ENCODE peak calls at places on chromosomes 13 and 19, in six cellular contexts. One of them, this sample, is unnamed.
A peak's percentile ranks its signal among the peaks of the same experiment; 100 is the strongest.

GRCh38 chr13:51589793-51590192 is 5.5 kb downstream of the WDFY2 start:
- DNase-seq in GM12878: no peak
- DNase-seq in fibroblast of lung: no peak
- DNase-seq in GM23338: no peak
- DNase-seq in PC-3: no peak
- DNase-seq in K562: no peak
- DNase-seq in this sample: no peak

GRCh38 chr13:69468624-69469023 is 639.0 kb upstream of the ATXN8OS start:
- DNase-seq in PC-3: no peak
- DNase-seq in GM12878: no peak
- DNase-seq in fibroblast of lung: no peak
- DNase-seq in K562: no peak
- DNase-seq in GM23338: no peak
- DNase-seq in this sample: no peak

GRCh38 chr19:41395355-41395754 is 1.8 kb downstream of the EXOSC5 start:
- DNase-seq in K562: peak; percentile 61
- DNase-seq in PC-3: no peak
- DNase-seq in fibroblast of lung: no peak
- DNase-seq in GM12878: no peak
- DNase-seq in GM23338: no peak
- DNase-seq in this sample: no peak

GRCh38 chr13:66984241-66984640 is 245.9 kb downstream of the PCDH9 start:
- DNase-seq in K562: no peak
- DNase-seq in GM23338: no peak
- DNase-seq in GM12878: no peak
- DNase-seq in PC-3: no peak
- DNase-seq in fibroblast of lung: peak; percentile 52
- DNase-seq in this sample: no peak

GRCh38 chr19:11304936-11305335 is 9.0 kb downstream of the TSPAN16 start:
- DNase-seq in PC-3: no peak
- DNase-seq in GM23338: no peak
- DNase-seq in fibroblast of lung: no peak
- DNase-seq in GM12878: no peak
- DNase-seq in K562: no peak
- DNase-seq in this sample: no peak

GRCh38 chr19:28377077-28377476 is 835.9 kb downstream of the UQCRFS1 start:
- DNase-seq in GM23338: peak; percentile 57
- DNase-seq in K562: peak; percentile 11
- DNase-seq in fibroblast of lung: peak; percentile 3
- DNase-seq in GM12878: no peak
- DNase-seq in PC-3: no peak
- DNase-seq in this sample: no peak

GRCh38 chr19:31334849-31335624 is 14.2 kb downstream of the TSHZ3 start:
- DNase-seq in PC-3: no peak
- DNase-seq in K562: no peak
- DNase-seq in fibroblast of lung: no peak
- DNase-seq in GM12878: no peak
- DNase-seq in GM23338: no peak
- DNase-seq in this sample: no peak

GRCh38 chr19:48810151-48810550 is 678 bp downstream of the BCAT2 start:
- DNase-seq in GM23338: no peak
- DNase-seq in GM12878: no peak
- DNase-seq in fibroblast of lung: no peak
- DNase-seq in K562: peak; percentile 24
- DNase-seq in PC-3: no peak
- DNase-seq in this sample: no peak

GRCh38 chr13:90999401-90999800 is 348.1 kb upstream of the MIR17HG start:
- DNase-seq in GM12878: no peak
- DNase-seq in fibroblast of lung: no peak
- DNase-seq in GM23338: no peak
- DNase-seq in PC-3: no peak
- DNase-seq in K562: no peak
- DNase-seq in this sample: no peak

GRCh38 chr19:46967578-46968018 is 52.0 kb upstream of the NPAS1 start:
- DNase-seq in GM23338: no peak
- DNase-seq in K562: no peak
- DNase-seq in fibroblast of lung: no peak
- DNase-seq in PC-3: no peak
- DNase-seq in GM12878: no peak
- DNase-seq in this sample: no peak

GRCh38 chr19:55161571-55162322 is 4.2 kb upstream of the TNNI3 start:
- DNase-seq in fibroblast of lung: no peak
- DNase-seq in K562: no peak
- DNase-seq in GM12878: no peak
- DNase-seq in GM23338: peak; percentile 70
- DNase-seq in PC-3: no peak
- DNase-seq in this sample: no peak

GRCh38 chr19:7767487-7767886 is 4.4 kb downstream of the CLEC4M start:
- DNase-seq in GM12878: no peak
- DNase-seq in PC-3: no peak
- DNase-seq in fibroblast of lung: no peak
- DNase-seq in K562: no peak
- DNase-seq in GM23338: no peak
- DNase-seq in this sample: no peak

GRCh38 chr13:73767191-73767741 is 366.9 kb downstream of the KLF12 start:
- DNase-seq in PC-3: no peak
- DNase-seq in GM23338: peak; percentile 87
- DNase-seq in GM12878: no peak
- DNase-seq in K562: no peak
- DNase-seq in fibroblast of lung: peak; percentile 74
- DNase-seq in this sample: no peak
- H2AFZ ChIP-seq in PC-3: no peak overlapping the region
- H2AFZ ChIP-seq in GM23338: no peak overlapping the region
- H2AFZ ChIP-seq in GM12878: no peak overlapping the region
- H2AFZ ChIP-seq in K562: no peak overlapping the region
- H2AFZ ChIP-seq in fibroblast of lung: no peak overlapping the region
- H2AFZ ChIP-seq in this sample: no peak overlapping the region

GRCh38 chr13:109355875-109356428 is 430.4 kb downstream of the IRS2 start:
- DNase-seq in GM23338: no peak
- DNase-seq in fibroblast of lung: no peak
- DNase-seq in K562: no peak
- DNase-seq in PC-3: no peak
- DNase-seq in GM12878: no peak
- DNase-seq in this sample: no peak
- H3K27ac ChIP-seq in GM23338: no peak overlapping the region
- H3K27ac ChIP-seq in fibroblast of lung: no peak overlapping the region
- H3K27ac ChIP-seq in K562: no peak overlapping the region
- H3K27ac ChIP-seq in PC-3: no peak overlapping the region
- H3K27ac ChIP-seq in GM12878: no peak overlapping the region
- H3K27ac ChIP-seq in this sample: no peak overlapping the region

DNA sequence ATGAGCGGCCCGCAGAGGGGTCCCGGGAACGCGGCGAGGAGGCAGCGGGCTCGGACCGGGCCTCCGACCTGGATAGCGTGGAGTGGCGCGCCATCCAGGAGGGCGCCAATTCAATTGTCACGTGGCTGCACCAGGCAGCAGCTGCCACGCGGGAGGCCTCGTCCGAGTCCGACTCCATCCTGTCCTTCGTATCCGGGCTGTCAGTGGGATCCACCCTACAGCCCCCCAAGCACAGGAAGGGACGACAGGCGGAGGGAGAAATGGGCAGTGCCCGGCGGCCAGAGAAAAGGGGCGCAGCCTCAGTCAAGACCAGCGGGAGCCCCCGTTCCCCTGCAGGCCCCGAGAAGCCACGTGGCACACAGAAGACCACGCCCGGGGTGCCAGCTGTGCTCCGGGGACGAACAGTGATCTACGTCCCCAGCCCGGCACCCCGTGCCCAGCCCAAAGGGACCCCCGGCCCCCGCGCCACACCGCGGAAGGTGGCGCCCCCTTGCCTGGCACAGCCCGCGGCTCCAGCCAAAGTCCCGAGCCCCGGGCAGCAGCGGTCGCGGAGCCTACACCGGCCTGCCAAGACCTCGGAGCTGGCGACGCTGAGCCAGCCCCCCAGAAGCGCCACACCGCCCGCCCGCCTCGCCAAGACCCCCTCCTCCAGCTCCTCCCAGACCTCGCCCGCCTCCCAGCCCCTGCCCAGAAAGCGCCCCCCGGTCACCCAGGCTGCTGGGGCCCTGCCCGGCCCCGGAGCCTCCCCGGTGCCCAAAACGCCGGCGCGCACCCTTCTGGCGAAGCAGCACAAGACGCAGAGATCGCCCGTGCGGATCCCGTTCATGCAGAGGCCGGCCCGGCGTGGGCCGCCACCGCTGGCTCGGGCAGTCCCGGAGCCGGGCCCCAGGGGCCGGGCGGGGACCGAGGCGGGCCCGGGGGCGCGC is 10.5 kb downstream of the C19orf25 start:
- DNase-seq in PC-3: peak; percentile 32
- DNase-seq in GM12878: no peak
- DNase-seq in fibroblast of lung: peak; percentile 26
- DNase-seq in GM23338: no peak
- DNase-seq in K562: no peak
- DNase-seq in this sample: no peak
- TF ChIP-seq EZH2 in PC-3: no peak
- TF ChIP-seq EZH2 in GM12878: peak; percentile 35
- TF ChIP-seq EZH2 in fibroblast of lung: peak; percentile 94
- TF ChIP-seq EZH2 in GM23338: peak; percentile 80
- TF ChIP-seq EZH2 in K562: no peak
- TF ChIP-seq EZH2 in this sample: peak; percentile 74

GRCh38 chr13:74975122-74975521 is 506.8 kb downstream of the TBC1D4 start:
- DNase-seq in GM12878: no peak
- DNase-seq in K562: no peak
- DNase-seq in PC-3: no peak
- DNase-seq in fibroblast of lung: no peak
- DNase-seq in GM23338: no peak
- DNase-seq in this sample: no peak
- H2AFZ ChIP-seq in GM12878: no peak overlapping the region
- H2AFZ ChIP-seq in K562: no peak overlapping the region
- H2AFZ ChIP-seq in PC-3: no peak overlapping the region
- H2AFZ ChIP-seq in fibroblast of lung: no peak overlapping the region
- H2AFZ ChIP-seq in GM23338: no peak overlapping the region
- H2AFZ ChIP-seq in this sample: no peak overlapping the region

DNA sequence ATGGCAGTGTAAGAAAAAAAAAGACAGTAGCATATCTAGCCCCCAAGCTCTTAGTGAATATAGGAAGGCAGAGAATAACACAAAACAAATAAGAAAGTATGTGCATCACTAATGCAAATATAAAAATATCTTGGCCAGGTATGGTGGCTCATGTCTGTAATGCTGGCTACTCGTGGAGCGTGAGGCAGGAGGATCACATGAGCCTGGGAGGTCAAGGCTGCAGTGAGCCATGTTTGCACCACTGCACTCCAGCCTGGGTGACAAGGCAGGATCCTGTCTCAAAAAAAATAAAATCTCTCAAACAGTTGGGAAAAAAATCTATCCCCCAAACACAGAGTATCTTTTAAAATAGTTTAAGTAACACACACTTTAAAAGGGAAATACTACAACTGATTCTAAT is 17.4 kb downstream of the SPART start:
- DNase-seq in fibroblast of lung: no peak
- DNase-seq in GM12878: no peak
- DNase-seq in K562: no peak
- DNase-seq in GM23338: no peak
- DNase-seq in PC-3: no peak
- DNase-seq in this sample: no peak
- H3K27ac ChIP-seq in fibroblast of lung: no peak overlapping the region
- H3K27ac ChIP-seq in GM12878: no peak overlapping the region
- H3K27ac ChIP-seq in K562: no peak overlapping the region
- H3K27ac ChIP-seq in GM23338: no peak overlapping the region
- H3K27ac ChIP-seq in PC-3: no peak overlapping the region
- H3K27ac ChIP-seq in this sample: no peak overlapping the region

GRCh38 chr19:10228925-10229324 is 2.2 kb downstream of the S1PR2 start:
- DNase-seq in GM12878: no peak
- DNase-seq in PC-3: peak; percentile 39
- DNase-seq in GM23338: peak; percentile 87
- DNase-seq in fibroblast of lung: peak; percentile 80
- DNase-seq in K562: peak; percentile 71
- DNase-seq in this sample: no peak
- TF ChIP-seq EZH2 in GM12878: no peak
- TF ChIP-seq EZH2 in PC-3: no peak
- TF ChIP-seq EZH2 in GM23338: no peak
- TF ChIP-seq EZH2 in fibroblast of lung: no peak
- TF ChIP-seq EZH2 in K562: no peak
- TF ChIP-seq EZH2 in this sample: no peak

GRCh38 chr13:89784161-89784809 is 1563.2 kb upstream of the MIR17HG start:
- DNase-seq in K562: no peak
- DNase-seq in PC-3: no peak
- DNase-seq in GM23338: no peak
- DNase-seq in GM12878: no peak
- DNase-seq in fibroblast of lung: no peak
- DNase-seq in this sample: no peak
- H2AFZ ChIP-seq in K562: no peak overlapping the region
- H2AFZ ChIP-seq in PC-3: no peak overlapping the region
- H2AFZ ChIP-seq in GM23338: no peak overlapping the region
- H2AFZ ChIP-seq in GM12878: no peak overlapping the region
- H2AFZ ChIP-seq in fibroblast of lung: no peak overlapping the region
- H2AFZ ChIP-seq in this sample: no peak overlapping the region